ENCODE peak calls at places on chromosomes 2 and 18, in six cellular contexts. G is cardiac muscle cell, J is astrocyte of the spinal cord, D is heart right ventricle, K is psoas muscle, Z is GM06990. W is an unnamed sample.

GRCh38 chr18:61322265-61322873 is 10.9 kb upstream of the CDH20 start:
- DNase-seq in G (peak; percentile 72), J (peak; percentile 63), D (peak; percentile 58), K (peak; percentile 30), Z (peak; percentile 19), W (peak; percentile 58)

GRCh38 chr2:191359186-191359585 is 114.0 kb downstream of the MYO1B start:
- DNase-seq in G (no peak), J (no peak), D (no peak), K (no peak), Z (no peak), W (no peak)

GRCh38 chr2:217914078-217914477 is 88.7 kb downstream of the TNS1 start:
- DNase-seq in G (no peak), J (no peak), D (no peak), K (no peak), Z (no peak), W (no peak)

GRCh38 chr18:36378194-36378593 is 80.7 kb downstream of the FHOD3 start:
- DNase-seq in G (no peak), J (no peak), D (no peak), K (no peak), Z (no peak), W (no peak)

GRCh38 chr2:232422051-232422450 is 15.4 kb downstream of the ALPG start:
- DNase-seq in G (no peak), J (no peak), D (no peak), K (no peak), Z (no peak), W (no peak)

GRCh38 chr2:70992945-70993688 is 1.6 kb downstream of the TEX261 start:
- DNase-seq in G (no peak), J (no peak), D (no peak), K (no peak), Z (no peak), W (no peak)

GRCh38 chr2:233116946-233117345 is 56.8 kb downstream of the INPP5D start:
- DNase-seq in G (no peak), J (no peak), D (no peak), K (no peak), Z (no peak), W (no peak)

GRCh38 chr2:235201796-235202195 is 250.0 kb downstream of the SH3BP4 start:
- DNase-seq in G (no peak), J (no peak), D (no peak), K (no peak), Z (no peak), W (no peak)

GRCh38 chr2:2662847-2663356 is 331.8 kb upstream of the MYT1L start:
- DNase-seq in G (no peak), J (no peak), D (no peak), K (no peak), Z (no peak), W (no peak)

GRCh38 chr2:17101596-17101995 is 416.6 kb downstream of the RAD51AP2 start:
- DNase-seq in G (no peak), J (no peak), D (no peak), K (no peak), Z (no peak), W (peak; percentile 28)

GRCh38 chr2:237724811-237725478 is 73.6 kb upstream of the RBM44 start:
- DNase-seq in G (no peak), J (no peak), D (no peak), K (no peak), Z (no peak), W (no peak)

GRCh38 chr2:96114546-96114902 is 1.8 kb downstream of the ADRA2B start:
- DNase-seq in G (no peak), J (no peak), D (no peak), K (no peak), Z (no peak), W (no peak)

GRCh38 chr18:10152475-10152874 is 238.7 kb downstream of the VAPA start:
- DNase-seq in G (no peak), J (no peak), D (no peak), K (no peak), Z (no peak), W (no peak)

GRCh38 chr2:72891091-72891818 is 4.0 kb downstream of the SPR start:
- DNase-seq in G (no peak), J (no peak), D (no peak), K (no peak), Z (no peak), W (peak; percentile 34)

GRCh38 chr18:13548944-13549878 is 177.1 kb downstream of the FAM210A start:
- DNase-seq in G (no peak), J (no peak), D (no peak), K (no peak), Z (no peak), W (no peak)

GRCh38 chr2:234632527-234633391 is 135.9 kb upstream of the ARL4C start:
- DNase-seq in G (peak; percentile 88), J (peak; percentile 94), D (no peak), K (no peak), Z (no peak), W (peak; percentile 78)

GRCh38 chr18:49561377-49562193 is at the start of gene LIPG:
- DNase-seq in G (peak; percentile 82), J (peak; percentile 69), D (no peak), K (peak; percentile 25), Z (peak; percentile 23), W (peak; percentile 74)

GRCh38 chr2:166897666-166898065 is 9.4 kb downstream of the XIRP2 start:
- DNase-seq in G (no peak), J (no peak), D (no peak), K (no peak), Z (no peak), W (no peak)

GRCh38 chr2:31235504-31235902 is 1.6 kb downstream of the EHD3 start:
- DNase-seq in G (peak; percentile 90), J (peak; percentile 90), D (no peak), K (no peak), Z (no peak), W (peak; percentile 90)

GRCh38 chr2:55056024-55056521 is 5.8 kb upstream of the RTN4 start:
- DNase-seq in G (peak; percentile 53), J (no peak), D (no peak), K (no peak), Z (no peak), W (peak; percentile 72)

GRCh38 chr2:99198103-99198841 is 17.3 kb downstream of the MRPL30 start:
- DNase-seq in G (no peak), J (no peak), D (no peak), K (no peak), Z (no peak), W (no peak)

GRCh38 chr2:99200232-99200631 is 19.2 kb downstream of the MRPL30 start:
- DNase-seq in G (no peak), J (no peak), D (no peak), K (no peak), Z (no peak), W (no peak)

GRCh38 chr2:99205491-99205890 is 24.5 kb downstream of the MRPL30 start:
- DNase-seq in G (no peak), J (no peak), D (no peak), K (no peak), Z (no peak), W (no peak)

DNA sequence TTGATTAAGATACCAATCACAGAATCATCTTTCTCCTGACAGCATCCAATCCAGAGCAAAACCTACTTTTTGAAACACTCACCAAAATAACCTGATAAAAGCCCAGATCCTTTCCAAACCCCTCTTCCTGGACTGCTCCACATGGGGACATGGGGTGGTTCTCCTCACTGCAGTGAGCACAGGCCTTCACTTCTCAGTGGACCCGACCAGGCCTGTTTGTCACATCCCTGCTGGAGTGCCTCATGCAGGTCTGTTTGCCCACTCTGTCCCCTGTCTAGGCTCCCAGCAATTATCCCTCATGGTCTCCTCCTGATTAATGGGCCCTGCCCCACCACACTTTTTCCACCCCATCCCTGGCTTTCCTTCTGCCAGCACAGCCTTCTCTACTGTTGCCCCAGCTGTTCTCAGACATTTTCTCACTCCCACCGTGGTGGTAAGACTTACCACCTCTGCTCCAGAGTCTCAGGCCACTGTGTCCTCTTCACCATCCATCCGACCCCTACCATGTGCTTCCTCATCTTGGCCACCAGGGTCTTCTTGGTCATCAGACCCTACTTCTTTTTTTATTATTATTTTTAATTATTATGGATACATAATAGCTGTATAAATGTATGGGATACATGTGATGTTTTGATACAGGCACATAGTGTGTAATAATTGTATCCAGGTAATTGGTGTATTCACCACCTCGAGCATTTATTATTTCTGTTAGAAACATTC is 21.1 kb downstream of the MRPL30 start:
- DNase-seq in G (no peak), J (no peak), D (no peak), K (no peak), Z (no peak), W (no peak)
- TF ChIP-seq CTCF in G (no peak), J (peak; percentile 17), D (no peak), K (peak; percentile 7), Z (no peak), W (peak; percentile 22)

DNA sequence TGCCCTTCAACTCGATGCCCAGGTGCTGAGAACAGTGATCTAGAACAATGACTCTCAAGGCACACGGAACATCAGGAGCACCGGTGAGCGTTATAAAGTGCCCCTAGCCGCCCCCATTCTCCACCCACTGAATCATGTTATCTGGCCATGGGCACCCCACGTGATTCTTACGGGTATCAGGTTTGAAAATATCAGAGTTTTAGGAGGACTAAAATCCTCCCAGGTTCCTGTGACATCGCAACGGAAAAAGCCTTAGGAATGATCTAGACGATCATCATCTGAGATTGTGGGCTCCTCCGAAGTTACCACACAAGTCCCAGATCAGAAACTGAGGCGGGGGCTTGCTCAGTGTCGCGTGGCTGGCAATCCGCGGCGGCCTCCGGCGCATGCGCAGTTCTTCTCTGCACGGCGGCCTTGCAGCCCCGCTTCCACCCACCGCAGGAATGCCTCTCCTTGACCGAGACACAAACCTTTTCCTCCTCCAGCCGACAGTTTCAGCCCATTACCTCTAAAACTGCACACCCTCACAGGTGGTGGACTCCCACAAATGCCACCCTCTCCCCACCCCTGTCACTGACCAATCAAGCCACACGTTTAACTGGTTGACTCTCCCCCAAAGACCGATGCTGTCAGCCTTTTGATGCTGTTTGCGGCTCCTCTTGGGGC is 5.8 kb upstream of the MRPL33 start:
- DNase-seq in G (peak; percentile 83), J (no peak), D (peak; percentile 63), K (peak; percentile 69), Z (no peak), W (peak; percentile 25)
- H3K4me3 ChIP-seq in G (no peak overlapping the region), J (no peak overlapping the region), D (peak overlapping the region; percentile 39), K (peak overlapping the region; percentile 56), Z (no peak overlapping the region), W (peak overlapping the region; percentile 10)

DNA sequence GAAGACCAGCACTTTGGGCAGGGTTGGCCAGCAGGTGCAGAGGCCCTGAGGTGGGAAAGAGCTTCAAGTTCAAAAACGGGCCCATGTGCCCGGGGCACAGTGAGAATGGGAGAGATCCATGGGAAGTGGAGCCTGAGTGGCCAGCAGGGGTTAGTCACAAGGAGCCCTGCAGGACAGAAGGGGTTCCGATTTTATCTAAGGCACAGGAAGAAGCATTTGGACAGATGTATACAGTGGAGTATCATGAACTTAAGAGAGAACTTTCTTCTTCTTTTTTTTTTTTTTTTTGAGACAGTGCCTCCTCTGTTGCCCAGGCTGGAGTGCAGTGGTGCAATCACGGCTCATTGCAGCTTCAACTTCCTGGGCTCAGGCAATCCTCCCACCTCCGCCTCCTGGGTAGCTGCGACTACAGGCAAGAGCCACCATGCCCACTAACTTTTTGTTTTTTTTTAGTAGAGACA is 24.0 kb downstream of the WIPF1 start:
- DNase-seq in G (peak; percentile 41), J (no peak), D (no peak), K (no peak), Z (no peak), W (no peak)
- TF ChIP-seq CTCF in G (no peak), J (no peak), D (no peak), K (no peak), Z (peak; percentile 4), W (no peak)

DNA sequence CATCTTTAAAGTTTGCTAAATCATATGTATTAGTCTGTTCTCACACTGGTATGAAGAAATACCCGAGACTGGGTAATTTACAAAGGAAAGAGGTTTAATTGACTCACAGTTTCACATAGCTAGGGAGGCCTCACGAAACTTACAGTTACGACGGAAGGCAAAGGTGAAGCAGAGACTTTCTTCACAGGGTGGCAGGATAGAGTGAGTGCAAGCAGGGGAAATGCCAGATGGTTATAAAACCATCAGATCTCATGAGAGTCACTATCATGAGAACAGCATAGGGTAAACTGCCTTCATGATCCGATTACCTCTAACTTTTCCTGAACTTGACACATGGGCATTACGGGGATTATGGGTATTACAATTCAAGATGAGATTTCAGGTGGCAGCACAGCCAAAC is 1075.2 kb upstream of the NRXN1 start:
- DNase-seq in G (no peak), J (no peak), D (no peak), K (no peak), Z (no peak), W (no peak)
- H3K4me3 ChIP-seq in G (no peak overlapping the region), J (no peak overlapping the region), D (no peak overlapping the region), K (no peak overlapping the region), Z (no peak overlapping the region), W (no peak overlapping the region)